ENCODE peak calls at places on chromosome 11, in eight cellular contexts. B is activated T-cell treated with anti-CD3 and anti-CD28 coated beads, Interleukin-2, amount 50 U/mL, for 72 hours; R is GM19239; T is amygdala; D is fibroblast of mammary gland; N is activated naive CD4-positive, alpha-beta T cell; I is DMS153; X is H4. U is an unnamed sample.

GRCh38 chr11:116648229-116649174 is 124.3 kb downstream of the BUD13 start:
- DNase-seq in B (no peak), R (no peak), T (no peak), D (no peak), N (no peak), I (no peak), X (no peak), U (no peak)

GRCh38 chr11:92332986-92333385 is 108.4 kb downstream of the FAT3 start:
- DNase-seq in B (no peak), R (no peak), T (no peak), D (peak), N (no peak), I (no peak), X (no peak), U (no peak)

GRCh38 chr11:12797996-12798395 is 123.8 kb downstream of the TEAD1 start:
- DNase-seq in B (no peak), R (no peak), T (no peak), D (no peak), N (no peak), I (no peak), X (peak), U (no peak)

GRCh38 chr11:108117746-108118371 is 3.5 kb upstream of the ACAT1 start:
- DNase-seq in B (no peak), R (no peak), T (no peak), D (peak), N (no peak), I (peak), X (peak), U (no peak)

GRCh38 chr11:3834349-3835099 is 6.2 kb downstream of the RHOG start:
- DNase-seq in B (no peak), R (no peak), T (no peak), D (no peak), N (no peak), I (no peak), X (no peak), U (no peak)

GRCh38 chr11:68870470-68870869 is 28.8 kb upstream of the CPT1A start:
- DNase-seq in B (no peak), R (no peak), T (no peak), D (peak), N (no peak), I (no peak), X (no peak), U (no peak)

GRCh38 chr11:119896387-119897045 is 167.5 kb upstream of the NECTIN1 start:
- DNase-seq in B (no peak), R (no peak), T (no peak), D (no peak), N (no peak), I (no peak), X (no peak), U (no peak)

GRCh38 chr11:68457898-68458249 is 2.7 kb upstream of the PPP6R3 start:
- DNase-seq in B (no peak), R (no peak), T (no peak), D (no peak), N (no peak), I (no peak), X (no peak), U (no peak)

GRCh38 chr11:206516-207212 is 535 bp downstream of the BET1L start:
- DNase-seq in B (no peak), R (peak), T (no peak), D (peak), N (peak), I (no peak), X (no peak), U (no peak)

GRCh38 chr11:95520361-95520760 is 269.2 kb downstream of the FAM76B start:
- DNase-seq in B (no peak), R (no peak), T (no peak), D (no peak), N (no peak), I (no peak), X (no peak), U (no peak)

GRCh38 chr11:119320593-119321524 is 3.9 kb upstream of the MCAM start:
- DNase-seq in B (peak), R (peak), T (no peak), D (peak), N (peak), I (no peak), X (no peak), U (peak)

GRCh38 chr11:102283088-102283487 is 34.2 kb upstream of the BIRC3 start:
- DNase-seq in B (no peak), R (no peak), T (no peak), D (no peak), N (no peak), I (no peak), X (no peak), U (no peak)

U was measured in anterior cingulate cortex.